ENCODE peak calls at places on chromosomes 2 and 18, in seven cellular contexts. E is HepG2, Z is HCT116, N is K562, T is SK-N-SH, H is H1, L is GM12878. M is an unnamed sample.

GRCh38 chr2:219527076-219527394 is 12.8 kb downstream of the ASIC4 start:
- DNase-seq in Z (no peak), H (no peak), E (no peak), N (no peak), T (peak; percentile 81), L (no peak), M (no peak)

GRCh38 chr2:128008089-128008672 is 19.7 kb downstream of the SAP130 start:
- DNase-seq in N (no peak), Z (no peak), T (no peak), H (no peak), E (no peak), L (no peak), M (no peak)

GRCh38 chr2:101540518-101540917 is 65.6 kb upstream of the RFX8 start:
- DNase-seq in N (no peak), L (no peak), T (no peak), E (no peak), H (no peak), Z (no peak), M (no peak)

GRCh38 chr2:158619496-158619895 is 162.7 kb downstream of the PKP4 start:
- DNase-seq in L (no peak), N (no peak), H (no peak), E (peak; percentile 70), Z (no peak), T (no peak), M (peak; percentile 70)

GRCh38 chr2:239751719-239752355 is 273.3 kb downstream of the NDUFA10 start:
- DNase-seq in E (no peak), Z (no peak), H (no peak), T (no peak), N (no peak), L (no peak), M (no peak)

GRCh38 chr2:229564300-229564907 is 150.0 kb downstream of the DNER start:
- DNase-seq in Z (no peak), E (no peak), L (no peak), N (no peak), H (no peak), T (no peak), M (no peak)

GRCh38 chr18:68454511-68455228 is 260.2 kb downstream of the TMX3 start:
- DNase-seq in T (no peak), L (no peak), E (no peak), H (no peak), N (no peak), Z (no peak), M (no peak)

GRCh38 chr2:228703099-228703498 is 521.6 kb upstream of the SPHKAP start:
- DNase-seq in L (no peak), E (no peak), Z (no peak), N (no peak), T (peak; percentile 47), H (no peak), M (no peak)

GRCh38 chr2:38190542-38191218 is 114.7 kb upstream of the CYP1B1 start:
- DNase-seq in Z (no peak), H (no peak), T (no peak), L (no peak), E (no peak), N (no peak), M (no peak)

GRCh38 chr2:27078267-27079194 is at the start of gene EMILIN1:
- DNase-seq in T (peak; percentile 97), Z (no peak), N (peak; percentile 46), H (no peak), E (no peak), L (no peak), M (no peak)

GRCh38 chr2:239772721-239773120 is 252.4 kb downstream of the NDUFA10 start:
- DNase-seq in E (no peak), L (no peak), H (no peak), T (no peak), N (no peak), Z (no peak), M (no peak)

GRCh38 chr18:67854340-67854739 is 337.8 kb upstream of the DSEL start:
- DNase-seq in T (no peak), L (no peak), N (no peak), E (no peak), H (no peak), Z (no peak), M (no peak)

GRCh38 chr2:207694811-207695281 is 16.6 kb upstream of the CCNYL1 start:
- DNase-seq in Z (no peak), H (no peak), L (no peak), T (no peak), N (no peak), E (no peak), M (no peak)
- TF ChIP-seq JUND in Z (no peak), H (no peak), L (no peak), T (peak; percentile 47), N (no peak), E (no peak), M (no peak)

GRCh38 chr2:77161009-77161408 is 361.2 kb downstream of the LRRTM4 start:
- DNase-seq in E (peak; percentile 50), Z (no peak), L (no peak), T (no peak), N (no peak), H (no peak), M (no peak)
- TF ChIP-seq JUND in E (no peak), Z (no peak), L (no peak), T (no peak), N (no peak), H (no peak), M (no peak)

GRCh38 chr2:191051825-191052778 is 38.1 kb upstream of the STAT1 start:
- DNase-seq in T (peak; percentile 42), H (no peak), E (peak; percentile 56), N (peak; percentile 20), Z (peak; percentile 45), L (peak; percentile 12), M (peak; percentile 56)

GRCh38 chr2:191048073-191048472 is 34.1 kb upstream of the STAT1 start:
- DNase-seq in L (no peak), E (no peak), Z (no peak), T (no peak), H (no peak), N (no peak), M (no peak)

GRCh38 chr2:191051177-191051576 is 37.2 kb upstream of the STAT1 start:
- DNase-seq in Z (no peak), E (no peak), T (no peak), L (no peak), N (no peak), H (no peak), M (no peak)

GRCh38 chr2:191050640-191050987 is 36.6 kb upstream of the STAT1 start:
- DNase-seq in T (no peak), N (no peak), E (no peak), H (no peak), L (no peak), Z (no peak), M (no peak)

DNA sequence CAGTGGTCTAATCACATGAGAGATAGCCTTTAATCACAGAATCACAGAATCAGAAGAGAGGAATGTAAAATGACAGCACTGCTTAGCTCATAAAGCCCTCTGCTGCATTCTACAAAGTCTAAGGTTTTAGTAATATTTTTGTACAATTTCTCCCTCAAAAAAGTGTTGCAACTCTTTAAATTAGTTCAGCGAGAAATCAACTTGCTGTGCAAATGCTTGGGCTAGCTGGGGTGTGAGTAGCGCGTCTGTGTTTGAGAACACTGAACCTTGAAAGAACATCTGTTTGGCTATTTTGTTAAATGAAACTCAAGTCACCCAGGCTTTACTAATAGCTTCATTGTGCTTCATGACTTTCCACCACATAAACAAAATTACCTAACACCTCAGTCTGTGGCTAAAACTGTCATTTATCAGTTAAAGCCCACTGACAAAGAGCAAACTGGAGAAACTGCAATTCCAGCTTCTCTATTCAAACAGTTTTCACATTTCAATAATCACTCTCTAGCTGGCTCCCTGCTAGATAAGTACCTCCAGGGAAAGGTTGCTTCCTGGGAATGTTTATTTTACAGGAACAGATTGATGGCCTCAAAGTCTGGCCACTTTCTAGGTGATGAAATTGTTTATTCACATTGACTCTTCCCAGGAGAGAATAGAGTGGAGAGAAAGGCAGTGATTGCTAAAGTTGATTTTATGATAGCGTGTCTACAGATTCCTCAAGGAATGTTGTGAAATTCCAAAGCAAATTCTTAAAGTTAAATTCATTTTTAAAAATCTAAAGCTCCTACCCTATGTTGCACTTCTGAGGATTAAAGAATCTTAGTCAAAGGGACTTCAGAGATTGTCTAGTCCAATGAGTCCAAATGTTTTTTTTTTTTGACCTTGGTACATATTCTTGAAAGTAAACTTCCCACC is 36.0 kb upstream of the STAT1 start:
- DNase-seq in E (peak; percentile 76), H (no peak), L (peak; percentile 16), N (no peak), T (no peak), Z (no peak), M (no peak)
- TF ChIP-seq JUND in E (no peak), H (no peak), L (no peak), N (no peak), T (no peak), Z (no peak), M (no peak)

GRCh38 chr2:170742000-170742399 is 26.9 kb downstream of the SP5 start:
- DNase-seq in E (no peak), N (peak; percentile 40), T (no peak), H (no peak), Z (no peak), L (no peak), M (no peak)
- TF ChIP-seq JUND in E (no peak), N (no peak), T (no peak), H (no peak), Z (no peak), L (no peak), M (no peak)

DNA sequence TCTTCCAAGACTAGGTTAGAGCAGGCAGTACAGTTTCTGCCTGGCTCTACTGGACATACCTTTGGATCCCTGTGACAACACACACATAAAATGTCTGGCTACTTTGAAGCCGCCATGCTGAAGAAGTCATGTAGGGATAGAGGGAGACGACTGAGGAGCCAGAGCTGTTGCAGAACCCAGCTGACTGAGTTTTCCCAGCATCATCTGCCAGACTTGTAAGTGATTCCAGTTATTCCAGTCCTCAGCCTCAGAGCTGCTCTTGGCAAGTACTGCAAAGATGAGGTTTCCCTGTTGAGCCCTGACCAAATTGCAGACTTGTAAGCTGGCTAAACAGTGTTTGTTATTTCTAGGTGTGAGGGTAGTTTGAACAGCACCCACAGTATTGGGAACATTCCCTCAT is 31.5 kb upstream of the TSPYL6 start:
- DNase-seq in N (no peak), T (no peak), H (no peak), L (no peak), E (no peak), Z (no peak), M (no peak)
- TF ChIP-seq JUND in N (no peak), T (no peak), H (no peak), L (no peak), E (no peak), Z (no peak), M (no peak)

DNA sequence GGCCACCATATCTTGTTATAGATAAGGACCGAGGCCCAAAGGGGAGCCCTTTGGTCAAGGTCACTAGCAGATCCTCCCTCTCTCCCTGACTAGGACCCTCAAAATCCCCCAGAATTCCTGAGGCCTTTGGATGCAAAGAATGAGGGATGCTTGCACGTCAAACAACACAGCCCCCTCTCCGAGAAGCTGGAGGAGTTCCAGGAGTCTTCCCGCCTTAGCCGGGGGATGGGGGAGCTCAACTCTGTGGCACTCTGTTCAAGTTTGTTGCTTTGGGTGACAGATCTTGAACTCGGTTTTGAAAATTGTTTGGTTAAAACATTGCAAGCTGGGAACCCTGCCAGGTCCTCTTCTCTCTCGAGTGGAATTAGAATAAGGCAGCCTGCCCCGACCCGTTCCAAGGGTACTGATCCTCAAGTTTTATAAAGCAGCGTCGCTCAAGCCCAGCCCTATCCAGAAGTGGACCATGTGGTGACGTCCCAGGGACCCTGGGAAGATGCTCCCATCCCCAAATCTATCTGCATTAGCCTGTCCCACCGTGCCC is 244.1 kb downstream of the LOXHD1 start:
- DNase-seq in N (no peak), Z (no peak), T (no peak), E (no peak), H (no peak), L (no peak), M (no peak)
- TF ChIP-seq JUND in N (no peak), Z (no peak), T (no peak), E (no peak), H (no peak), L (no peak), M (no peak)

GRCh38 chr2:177771191-177771590 is 301.4 kb downstream of the PDE11A start:
- DNase-seq in T (no peak), Z (peak; percentile 18), E (peak; percentile 88), L (no peak), H (no peak), N (no peak), M (no peak)
- TF ChIP-seq JUND in T (no peak), Z (no peak), E (peak; percentile 55), L (no peak), H (no peak), N (no peak), M (no peak)

M was measured in T47D.